ENCODE peak calls at places on chromosome 10, in six cellular contexts. One of them, this sample, is unnamed.

GRCh38 chr10:6385683-6386082 is 183.0 kb downstream of the PFKFB3 start:
- DNase-seq in AG08395: peak; percentile 57
- DNase-seq in GM20000: no peak
- DNase-seq in upper lobe of right lung: no peak
- DNase-seq in cardiac muscle cell: no peak
- DNase-seq in GM03348: peak; percentile 54
- DNase-seq in this sample: no peak

GRCh38 chr10:55367555-55367954 is 566.5 kb upstream of the PCDH15 start:
- DNase-seq in upper lobe of right lung: no peak
- DNase-seq in cardiac muscle cell: no peak
- DNase-seq in GM03348: no peak
- DNase-seq in AG08395: no peak
- DNase-seq in GM20000: no peak
- DNase-seq in this sample: no peak

GRCh38 chr10:35324196-35324595 is 12.1 kb upstream of the CCNY start:
- DNase-seq in upper lobe of right lung: no peak
- DNase-seq in cardiac muscle cell: no peak
- DNase-seq in AG08395: peak; percentile 58
- DNase-seq in GM20000: no peak
- DNase-seq in GM03348: peak; percentile 50
- DNase-seq in this sample: no peak

GRCh38 chr10:80046629-80047441 is 31.6 kb upstream of the TMEM254 start:
- DNase-seq in GM20000: peak; percentile 68
- DNase-seq in upper lobe of right lung: peak; percentile 86
- DNase-seq in AG08395: peak; percentile 77
- DNase-seq in GM03348: peak; percentile 87
- DNase-seq in cardiac muscle cell: peak; percentile 88
- DNase-seq in this sample: peak; percentile 34

GRCh38 chr10:73800560-73801252 is 10.7 kb downstream of the NDST2 start:
- DNase-seq in upper lobe of right lung: peak; percentile 45
- DNase-seq in GM20000: no peak
- DNase-seq in AG08395: no peak
- DNase-seq in GM03348: no peak
- DNase-seq in cardiac muscle cell: no peak
- DNase-seq in this sample: no peak

GRCh38 chr10:99630439-99630838 is 10.2 kb upstream of the SLC25A28 start:
- DNase-seq in upper lobe of right lung: no peak
- DNase-seq in GM03348: peak; percentile 55
- DNase-seq in GM20000: peak; percentile 22
- DNase-seq in AG08395: peak; percentile 55
- DNase-seq in cardiac muscle cell: no peak
- DNase-seq in this sample: no peak

GRCh38 chr10:33965795-33966581 is 631.5 kb upstream of the NRP1 start:
- DNase-seq in GM03348: no peak
- DNase-seq in upper lobe of right lung: no peak
- DNase-seq in GM20000: no peak
- DNase-seq in cardiac muscle cell: no peak
- DNase-seq in AG08395: no peak
- DNase-seq in this sample: no peak

GRCh38 chr10:76334306-76334705 is 902.9 kb downstream of the LRMDA start:
- DNase-seq in cardiac muscle cell: no peak
- DNase-seq in upper lobe of right lung: no peak
- DNase-seq in GM20000: no peak
- DNase-seq in AG08395: no peak
- DNase-seq in GM03348: no peak
- DNase-seq in this sample: no peak

GRCh38 chr10:27240212-27240890 is at the start of gene ACBD5:
- DNase-seq in cardiac muscle cell: peak; percentile 88
- DNase-seq in upper lobe of right lung: peak; percentile 97
- DNase-seq in GM20000: peak; percentile 76
- DNase-seq in AG08395: peak; percentile 88
- DNase-seq in GM03348: peak; percentile 89
- DNase-seq in this sample: no peak

GRCh38 chr10:119370972-119371703 is 163.8 kb downstream of the GRK5 start:
- DNase-seq in GM20000: no peak
- DNase-seq in AG08395: peak; percentile 94
- DNase-seq in upper lobe of right lung: peak; percentile 68
- DNase-seq in GM03348: peak; percentile 96
- DNase-seq in cardiac muscle cell: no peak
- DNase-seq in this sample: no peak

GRCh38 chr10:132469197-132469942 is 68.2 kb upstream of the INPP5A start:
- DNase-seq in GM20000: no peak
- DNase-seq in AG08395: no peak
- DNase-seq in cardiac muscle cell: no peak
- DNase-seq in GM03348: no peak
- DNase-seq in upper lobe of right lung: no peak
- DNase-seq in this sample: no peak

GRCh38 chr10:22621726-22622125 is 92.7 kb downstream of the PIP4K2A start:
- DNase-seq in upper lobe of right lung: no peak
- DNase-seq in GM03348: no peak
- DNase-seq in cardiac muscle cell: no peak
- DNase-seq in GM20000: no peak
- DNase-seq in AG08395: no peak
- DNase-seq in this sample: no peak

GRCh38 chr10:99346247-99346646 is 17.1 kb downstream of the CNNM1 start:
- DNase-seq in upper lobe of right lung: no peak
- DNase-seq in AG08395: peak; percentile 73
- DNase-seq in cardiac muscle cell: no peak
- DNase-seq in GM03348: peak; percentile 57
- DNase-seq in GM20000: no peak
- DNase-seq in this sample: no peak

GRCh38 chr10:87921934-87922688 is 58.7 kb downstream of the PTEN start:
- DNase-seq in AG08395: peak; percentile 6
- DNase-seq in cardiac muscle cell: no peak
- DNase-seq in upper lobe of right lung: no peak
- DNase-seq in GM03348: no peak
- DNase-seq in GM20000: no peak
- DNase-seq in this sample: no peak

This sample was measured in GM12891.